ENCODE peak calls at places on chromosome 5, in seven cellular contexts. S is H1, O is IMR-90, M is neuronal stem cell, T is H9, B is mesendoderm, I is trophoblast cell. C is an unnamed sample.

GRCh38 chr5:151449288-151449687 is 1.9 kb downstream of the SLC36A1 start:
- DNase-seq in I (no peak), M (no peak), B (no peak), S (no peak), T (no peak), O (no peak), C (no peak)

GRCh38 chr5:79237735-79238560 is 2.0 kb downstream of the JMY start:
- DNase-seq in M (no peak), O (no peak), S (no peak), I (no peak), B (no peak), T (no peak), C (no peak)

GRCh38 chr5:170896779-170897178 is 35.0 kb downstream of the RANBP17 start:
- DNase-seq in S (peak; percentile 49), M (no peak), I (peak; percentile 64), O (peak; percentile 18), T (peak; percentile 90), B (peak; percentile 86), C (no peak)

GRCh38 chr5:56481998-56482698 is 249.0 kb upstream of the ANKRD55 start:
- DNase-seq in M (no peak), T (no peak), B (no peak), O (no peak), S (no peak), I (no peak), C (no peak)

GRCh38 chr5:93789173-93790070 is 48.0 kb upstream of the POU5F2 start:
- DNase-seq in O (peak; percentile 88), B (peak; percentile 31), T (no peak), I (peak; percentile 9), S (no peak), M (no peak), C (peak; percentile 63)

GRCh38 chr5:59051938-59052337 is 469.1 kb downstream of the RAB3C start:
- DNase-seq in B (no peak), M (no peak), S (no peak), T (no peak), O (no peak), I (no peak), C (no peak)

GRCh38 chr5:89668821-89669220 is 740.7 kb downstream of the CETN3 start:
- DNase-seq in I (no peak), B (no peak), S (no peak), O (no peak), T (no peak), M (no peak), C (no peak)

GRCh38 chr5:177607115-177607451 is 7.2 kb downstream of the B4GALT7 start:
- DNase-seq in B (no peak), O (no peak), M (no peak), S (no peak), I (no peak), T (no peak), C (no peak)

GRCh38 chr5:107950774-107951173 is 280.0 kb upstream of the EFNA5 start:
- DNase-seq in B (no peak), T (no peak), I (no peak), M (no peak), O (no peak), S (no peak), C (no peak)

GRCh38 chr5:134005415-134006118 is 792 bp upstream of the VDAC1 start:
- DNase-seq in T (peak; percentile 70), I (no peak), O (no peak), M (no peak), B (peak; percentile 89), S (no peak), C (no peak)

GRCh38 chr5:56791396-56791795 is 24.0 kb upstream of the MAP3K1 start:
- DNase-seq in I (peak; percentile 20), M (no peak), B (no peak), O (no peak), S (no peak), T (no peak), C (no peak)

DNA sequence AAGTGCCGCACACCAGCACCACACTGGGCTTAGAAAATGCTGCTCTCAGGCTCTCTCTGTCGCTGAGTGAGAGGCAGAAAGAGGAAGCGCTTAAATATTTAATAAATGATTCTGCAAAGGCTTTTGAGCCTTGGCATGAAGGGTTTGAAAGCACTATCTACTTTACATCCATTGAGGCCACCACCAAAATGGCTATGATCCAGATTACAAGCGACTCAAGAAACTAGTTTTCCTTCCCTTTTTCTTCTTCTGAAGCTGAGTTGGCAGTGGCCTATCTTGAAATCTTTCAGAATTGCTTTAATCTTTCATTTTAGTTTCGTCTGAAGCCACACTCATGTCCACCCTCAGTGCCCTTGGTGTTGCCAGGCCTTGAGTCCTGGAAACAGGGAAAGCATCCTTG is 59.5 kb downstream of the EBF1 start:
- DNase-seq in S (no peak), M (no peak), B (no peak), T (no peak), I (no peak), O (no peak), C (no peak)
- H3K23ac ChIP-seq in S (no peak overlapping the region), M (no peak overlapping the region), B (no peak overlapping the region), T (no peak overlapping the region), I (no peak overlapping the region), O (no peak overlapping the region), C (no peak overlapping the region)

DNA sequence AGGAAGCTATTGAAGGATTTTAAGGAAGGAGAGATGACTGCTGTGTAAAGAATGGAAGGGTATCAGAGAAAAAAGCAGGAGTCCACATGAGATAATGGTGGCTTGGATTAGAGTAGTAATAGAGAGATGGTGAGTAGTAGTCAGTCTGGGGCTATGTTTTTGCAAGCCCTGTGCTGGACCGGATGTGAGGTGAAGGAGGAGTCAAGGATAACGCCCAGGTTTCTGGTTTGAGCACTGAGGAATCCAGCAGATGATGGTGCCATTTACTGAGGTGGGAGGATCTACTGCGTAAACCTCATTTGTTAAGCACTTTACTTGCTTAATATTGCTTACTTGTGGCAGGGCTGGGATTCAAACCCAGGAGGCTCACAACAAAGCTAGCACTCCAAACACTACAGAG is 1.1 kb downstream of the TIGD6 start:
- DNase-seq in T (no peak), O (no peak), S (no peak), I (peak; percentile 31), B (no peak), M (no peak), C (no peak)
- H3K27ac ChIP-seq in T (no peak overlapping the region), O (no peak overlapping the region), S (no peak overlapping the region), I (no peak overlapping the region), B (no peak overlapping the region), M (no peak overlapping the region), C (no peak overlapping the region)

GRCh38 chr5:64861281-64861680 is 92.6 kb downstream of the CWC27 start:
- DNase-seq in I (no peak), B (no peak), O (peak; percentile 21), S (no peak), M (no peak), T (no peak), C (no peak)
- H3K18ac ChIP-seq in I (no peak overlapping the region), B (no peak overlapping the region), O (no peak overlapping the region), S (no peak overlapping the region), M (no peak overlapping the region), T (no peak overlapping the region), C (no peak overlapping the region)

GRCh38 chr5:146409081-146409671 is 38.0 kb upstream of the TCERG1 start:
- DNase-seq in M (peak; percentile 9), I (no peak), O (peak; percentile 26), B (peak; percentile 18), S (no peak), T (no peak), C (no peak)

GRCh38 chr5:146410272-146410671 is 36.9 kb upstream of the TCERG1 start:
- DNase-seq in O (no peak), B (no peak), M (no peak), T (no peak), I (no peak), S (no peak), C (no peak)
- H3K23ac ChIP-seq in O (no peak overlapping the region), B (no peak overlapping the region), M (no peak overlapping the region), T (no peak overlapping the region), I (no peak overlapping the region), S (no peak overlapping the region), C (no peak overlapping the region)

GRCh38 chr5:124652892-124653441 is 93.5 kb downstream of the ZNF608 start:
- DNase-seq in B (no peak), T (no peak), O (no peak), S (no peak), M (no peak), I (no peak), C (peak; percentile 26)

GRCh38 chr5:124654418-124654817 is 92.0 kb downstream of the ZNF608 start:
- DNase-seq in I (no peak), O (no peak), B (no peak), T (no peak), M (no peak), S (no peak), C (no peak)

GRCh38 chr5:124650960-124651662 is 95.3 kb downstream of the ZNF608 start:
- DNase-seq in M (no peak), O (peak; percentile 84), T (no peak), I (no peak), B (no peak), S (no peak), C (no peak)

GRCh38 chr5:124651663-124652513 is 94.6 kb downstream of the ZNF608 start:
- DNase-seq in M (peak; percentile 78), O (no peak), T (peak; percentile 89), B (peak; percentile 84), S (no peak), I (peak; percentile 85), C (peak; percentile 89)

GRCh38 chr5:124652514-124652819 is 94.0 kb downstream of the ZNF608 start:
- DNase-seq in B (no peak), O (no peak), T (no peak), M (no peak), I (no peak), S (no peak), C (peak; percentile 54)
- H3K27ac ChIP-seq in B (no peak overlapping the region), O (peak overlapping the region; percentile 82), T (no peak overlapping the region), M (no peak overlapping the region), I (peak overlapping the region; percentile 96), S (no peak overlapping the region), C (peak overlapping the region; percentile 84)

GRCh38 chr5:36642089-36642488 is 35.7 kb downstream of the SLC1A3 start:
- DNase-seq in T (no peak), S (no peak), I (no peak), M (no peak), B (no peak), O (no peak), C (peak; percentile 15)
- H3K18ac ChIP-seq in T (no peak overlapping the region), S (no peak overlapping the region), I (no peak overlapping the region), M (no peak overlapping the region), B (no peak overlapping the region), O (no peak overlapping the region), C (no peak overlapping the region)

DNA sequence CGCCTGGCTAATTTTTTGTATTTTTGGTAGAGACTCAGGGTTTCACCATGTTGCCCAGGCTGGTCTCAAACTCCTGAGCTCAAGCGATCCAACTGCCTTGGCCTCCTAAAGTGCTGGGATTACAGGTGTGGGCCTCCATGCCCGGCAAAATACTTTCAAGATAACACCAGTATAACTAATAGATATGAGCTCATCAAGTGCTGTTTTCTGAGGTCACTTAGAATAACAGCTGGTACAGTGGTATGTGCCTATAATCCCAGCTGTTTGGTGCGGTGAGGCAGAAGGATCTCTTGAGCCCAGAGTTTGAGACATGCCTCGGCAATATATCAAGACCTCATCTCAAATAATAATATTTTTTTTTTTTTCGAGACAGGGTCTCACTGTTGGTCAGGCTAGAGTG is 30.5 kb upstream of the CREBRF start:
- DNase-seq in I (peak; percentile 87), T (no peak), S (no peak), O (peak; percentile 50), M (no peak), B (no peak), C (peak; percentile 25)
- H3K23ac ChIP-seq in I (no peak overlapping the region), T (no peak overlapping the region), S (no peak overlapping the region), O (no peak overlapping the region), M (no peak overlapping the region), B (no peak overlapping the region), C (no peak overlapping the region)